ENCODE peak calls at places on chromosomes 16 and 17, in four cellular contexts. L is GOT3, A is stomach, P is nephron progenitor cell. Y is an unnamed sample.

GRCh38 chr16:89565506-89566372 is 5.3 kb downstream of the RPL13 start:
- DNase-seq in L (peak), A (peak), P (peak), Y (peak)

GRCh38 chr17:74850914-74851313 is 8.8 kb downstream of the GRIN2C start:
- DNase-seq in L (no peak), A (no peak), P (no peak), Y (no peak)

GRCh38 chr17:28527859-28528258 is 21.7 kb downstream of the FOXN1 start:
- DNase-seq in L (no peak), A (peak), P (no peak), Y (no peak)

GRCh38 chr16:50326264-50326663 is 42.5 kb downstream of the BRD7 start:
- DNase-seq in L (no peak), A (no peak), P (no peak), Y (no peak)

GRCh38 chr17:57534863-57535651 is 210.0 kb downstream of the CCDC182 start:
- DNase-seq in L (no peak), A (no peak), P (no peak), Y (no peak)

GRCh38 chr17:51398128-51398525 is 137.8 kb downstream of the UTP18 start:
- DNase-seq in L (no peak), A (no peak), P (no peak), Y (no peak)

GRCh38 chr16:86193528-86194193 is 294.7 kb downstream of the IRF8 start:
- DNase-seq in L (no peak), A (no peak), P (no peak), Y (no peak)

GRCh38 chr17:7767425-7768021 is 50.0 kb downstream of the DNAH2 start:
- DNase-seq in L (no peak), A (no peak), P (no peak), Y (no peak)

GRCh38 chr16:27429981-27430441 is 28.0 kb downstream of the IL21R start:
- DNase-seq in L (no peak), A (peak), P (no peak), Y (no peak)

GRCh38 chr16:88013091-88013609 is 61.9 kb downstream of the BANP start:
- DNase-seq in L (no peak), A (peak), P (peak), Y (no peak)

GRCh38 chr16:89093602-89094251 is at the start of gene ACSF3:
- DNase-seq in L (no peak), A (peak), P (peak), Y (peak)

GRCh38 chr16:85349413-85350145 is 237.3 kb upstream of the CIBAR2 start:
- DNase-seq in L (no peak), A (no peak), P (no peak), Y (no peak)

GRCh38 chr16:4521971-4522623 is 16.5 kb downstream of the CDIP1 start:
- DNase-seq in L (no peak), A (no peak), P (no peak), Y (peak)

GRCh38 chr17:14143678-14144077 is 74.4 kb downstream of the COX10 start:
- DNase-seq in L (no peak), A (peak), P (no peak), Y (no peak)

GRCh38 chr17:67452681-67453554 is 75.8 kb downstream of the PITPNC1 start:
- DNase-seq in L (no peak), A (no peak), P (no peak), Y (no peak)

GRCh38 chr16:12124742-12125141 is 148.2 kb downstream of the SNX29 start:
- DNase-seq in L (no peak), A (no peak), P (peak), Y (no peak)

GRCh38 chr17:1645207-1646171 is at the start of gene SCARF1:
- DNase-seq in L (no peak), A (no peak), P (peak), Y (no peak)

GRCh38 chr17:69884361-69884760 is 190.7 kb upstream of the KCNJ16 start:
- DNase-seq in L (no peak), A (no peak), P (no peak), Y (no peak)

GRCh38 chr16:11102523-11102898 is 153.5 kb downstream of the SOCS1 start:
- DNase-seq in L (no peak), A (no peak), P (no peak), Y (no peak)

GRCh38 chr16:27401768-27402568 is at the start of gene IL21R:
- DNase-seq in L (no peak), A (peak), P (peak), Y (peak)

GRCh38 chr16:72042157-72042660 is 12.1 kb upstream of the HP start:
- DNase-seq in L (no peak), A (no peak), P (no peak), Y (no peak)

GRCh38 chr17:76191891-76192290 is 48.4 kb downstream of the RNF157 start:
- DNase-seq in L (no peak), A (no peak), P (no peak), Y (no peak)

GRCh38 chr16:13957197-13958078 is 37.5 kb downstream of the ERCC4 start:
- DNase-seq in L (peak), A (peak), P (peak), Y (peak)

GRCh38 chr16:2528161-2529060 is 2.8 kb downstream of the CEMP1 start:
- DNase-seq in L (no peak), A (no peak), P (no peak), Y (no peak)

GRCh38 chr16:67449739-67450138 is 18.8 kb downstream of the HSD11B2 start:
- DNase-seq in L (no peak), A (no peak), P (no peak), Y (no peak)

GRCh38 chr17:78340183-78340955 is 19.5 kb downstream of the SOCS3 start:
- DNase-seq in L (no peak), A (no peak), P (no peak), Y (no peak)

GRCh38 chr17:52106638-52107261 is 51.8 kb downstream of the CA10 start:
- DNase-seq in L (no peak), A (peak), P (peak), Y (peak)

GRCh38 chr17:75814900-75815373 is 29.3 kb downstream of the UNC13D start:
- DNase-seq in L (no peak), A (no peak), P (no peak), Y (no peak)

GRCh38 chr16:69781118-69781517 is 19.0 kb downstream of the WWP2 start:
- DNase-seq in L (no peak), A (no peak), P (no peak), Y (no peak)

GRCh38 chr17:74210191-74211140 is 2.9 kb upstream of the TTYH2 start:
- DNase-seq in L (no peak), A (peak), P (peak), Y (peak)

GRCh38 chr16:28326881-28327610 is 34.7 kb downstream of the SBK1 start:
- DNase-seq in L (no peak), A (peak), P (peak), Y (peak)

GRCh38 chr16:46731691-46732555 is 16.2 kb downstream of the MYLK3 start:
- DNase-seq in L (no peak), A (no peak), P (no peak), Y (no peak)

GRCh38 chr17:58947411-58948208 is 159.1 kb downstream of the TRIM37 start:
- DNase-seq in L (no peak), A (no peak), P (no peak), Y (no peak)

GRCh38 chr16:22687031-22687530 is 126.9 kb upstream of the HS3ST2 start:
- DNase-seq in L (no peak), A (no peak), P (no peak), Y (no peak)

GRCh38 chr16:66503030-66503429 is 46.9 kb downstream of the TK2 start:
- DNase-seq in L (no peak), A (no peak), P (no peak), Y (peak)

GRCh38 chr17:74177018-74177450 is 26.4 kb upstream of the RPL38 start:
- DNase-seq in L (no peak), A (no peak), P (no peak), Y (no peak)

GRCh38 chr17:17711708-17712141 is 30.5 kb downstream of the RAI1 start:
- DNase-seq in L (no peak), A (peak), P (no peak), Y (no peak)